ENCODE peak calls at places on chromosomes 1 and 21, in seven cellular contexts. Y is lung, Q is cardiac muscle cell, F is HepG2, O is A673, N is keratinocyte, J is dorsolateral prefrontal cortex. E is an unnamed sample.

GRCh38 chr1:42998381-42998780 is 39.7 kb upstream of the SLC2A1 start:
- DNase-seq in Y (no peak), Q (no peak), F (no peak), O (no peak), N (no peak), J (no peak), E (no peak)

GRCh38 chr1:6249732-6250689 is 6.0 kb downstream of the HES3 start:
- DNase-seq in Y (no peak), Q (no peak), F (peak; percentile 36), O (no peak), N (no peak), J (no peak), E (no peak)

GRCh38 chr1:59714219-59714618 is 100.5 kb upstream of the HOOK1 start:
- DNase-seq in Y (no peak), Q (no peak), F (peak; percentile 83), O (no peak), N (no peak), J (no peak), E (no peak)

GRCh38 chr1:211133393-211133840 is 531 bp downstream of the KCNH1 start:
- DNase-seq in Y (no peak), Q (peak; percentile 38), F (no peak), O (peak; percentile 18), N (no peak), J (peak; percentile 24), E (no peak)

GRCh38 chr21:26098758-26099157 is 71.8 kb downstream of the APP start:
- DNase-seq in Y (no peak), Q (no peak), F (no peak), O (no peak), N (no peak), J (no peak), E (no peak)

GRCh38 chr1:193143285-193143684 is 21.5 kb downstream of the CDC73 start:
- DNase-seq in Y (no peak), Q (peak; percentile 26), F (no peak), O (peak; percentile 33), N (no peak), J (no peak), E (no peak)

GRCh38 chr1:210922666-210923065 is 211.3 kb downstream of the KCNH1 start:
- DNase-seq in Y (no peak), Q (no peak), F (no peak), O (no peak), N (no peak), J (no peak), E (no peak)

GRCh38 chr21:28410264-28410663 is 582.4 kb downstream of the LTN1 start:
- DNase-seq in Y (no peak), Q (no peak), F (no peak), O (no peak), N (no peak), J (no peak), E (no peak)

GRCh38 chr1:24735619-24736375 is 9.4 kb upstream of the CLIC4 start:
- DNase-seq in Y (no peak), Q (no peak), F (no peak), O (peak; percentile 99), N (no peak), J (no peak), E (no peak)

GRCh38 chr1:97202981-97203380 is 481.4 kb downstream of the PTBP2 start:
- DNase-seq in Y (no peak), Q (no peak), F (no peak), O (no peak), N (no peak), J (no peak), E (no peak)
- H3K4me3 ChIP-seq in Y (no peak overlapping the region), Q (no peak overlapping the region), F (no peak overlapping the region), O (no peak overlapping the region), N (no peak overlapping the region), J (no peak overlapping the region), E (no peak overlapping the region)

DNA sequence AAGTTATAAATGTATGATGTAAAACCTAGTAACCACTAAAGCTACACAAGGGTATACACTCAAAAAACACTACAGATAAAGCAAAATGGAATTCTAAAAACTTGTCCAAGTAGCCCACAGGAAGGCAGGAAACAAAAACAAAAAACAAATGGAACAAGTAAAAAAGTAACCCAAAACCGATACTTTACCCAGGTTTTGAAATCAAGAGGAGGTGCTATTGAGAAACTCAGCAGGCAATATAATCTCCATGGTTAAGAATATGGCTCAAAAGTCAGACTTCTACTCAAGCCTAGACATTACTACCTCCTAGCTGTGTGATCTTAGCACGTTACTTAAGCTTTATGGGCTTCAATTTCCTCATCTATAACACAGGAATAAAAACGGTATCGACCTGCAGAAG is 13.3 kb downstream of the RBBP5 start:
- DNase-seq in Y (no peak), Q (no peak), F (no peak), O (no peak), N (no peak), J (no peak), E (no peak)
- H3K27me3 ChIP-seq in Y (no peaks in the 10 kb centered on the region), Q (no peaks in the 10 kb centered on the region), F (no peaks in the 10 kb centered on the region), O (no peaks in the 10 kb centered on the region), N (no peaks in the 10 kb centered on the region), J (no peaks in the 10 kb centered on the region), E (no peaks in the 10 kb centered on the region)

DNA sequence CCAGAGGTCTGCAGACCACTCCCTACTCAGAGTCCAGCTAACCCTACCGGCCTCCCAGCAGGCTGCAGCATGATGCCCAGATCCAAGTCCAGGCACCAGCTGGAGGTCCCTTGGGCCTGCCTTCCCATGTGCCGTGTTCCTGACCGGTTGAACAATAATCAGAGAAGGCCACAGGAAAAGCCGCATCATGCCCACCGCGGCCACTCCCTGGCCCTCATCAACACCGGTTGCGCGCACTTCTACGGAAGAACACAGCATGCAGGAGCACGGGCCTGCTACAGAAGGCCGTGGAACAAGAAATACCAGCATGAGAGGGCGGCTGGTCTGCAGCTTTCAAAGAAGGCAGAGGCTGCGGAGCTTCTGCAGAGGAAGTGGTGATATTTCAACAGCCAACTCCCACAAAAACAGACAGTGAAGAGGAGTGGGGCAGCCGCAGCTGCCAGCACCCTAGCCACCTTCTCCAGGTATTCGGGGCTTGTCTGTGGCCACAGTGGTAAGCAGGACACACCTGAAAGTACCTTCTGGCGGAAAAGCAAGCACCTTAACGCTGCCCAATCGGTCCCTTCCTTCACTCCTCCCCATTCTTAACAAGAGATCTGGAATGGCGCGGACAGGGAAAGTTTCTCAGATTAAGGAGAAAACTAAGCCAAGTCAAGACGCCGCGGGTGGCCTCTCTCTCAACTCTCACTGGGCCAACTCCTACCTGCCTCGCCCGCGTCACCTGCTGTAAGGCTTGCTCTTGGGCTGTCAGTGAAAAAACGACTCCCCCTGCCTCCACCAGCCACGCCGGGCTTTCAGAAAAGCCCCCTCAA is 1.5 kb downstream of the PGBD5 start:
- DNase-seq in Y (no peak), Q (no peak), F (no peak), O (no peak), N (no peak), J (peak; percentile 24), E (no peak)
- H3K4me3 ChIP-seq in Y (no peak overlapping the region), Q (peak overlapping the region; percentile 34), F (no peak overlapping the region), O (no peak overlapping the region), N (peak overlapping the region; percentile 13), J (peak overlapping the region; percentile 75), E (peak overlapping the region; percentile 49)

GRCh38 chr1:204487256-204487615 is 7.4 kb downstream of the PIK3C2B start:
- DNase-seq in Y (no peak), Q (no peak), F (no peak), O (no peak), N (no peak), J (no peak), E (no peak)
- H3K27me3 ChIP-seq in Y (no peaks in the 10 kb centered on the region), Q (no peaks in the 10 kb centered on the region), F (no peaks in the 10 kb centered on the region), O (no peaks in the 10 kb centered on the region), N (no peaks in the 10 kb centered on the region), J (no peaks in the 10 kb centered on the region), E (no peaks in the 10 kb centered on the region)

GRCh38 chr1:150162582-150162861 is 12.8 kb downstream of the PLEKHO1 start:
- DNase-seq in Y (no peak), Q (no peak), F (no peak), O (no peak), N (no peak), J (no peak), E (peak; percentile 16)
- H3K4me3 ChIP-seq in Y (no peak overlapping the region), Q (peak overlapping the region; percentile 7), F (peak overlapping the region; percentile 47), O (peak overlapping the region; percentile 31), N (no peak overlapping the region), J (peak overlapping the region; percentile 29), E (no peak overlapping the region)

GRCh38 chr21:43271452-43272020 is 102.7 kb downstream of the CRYAA start:
- DNase-seq in Y (no peak), Q (no peak), F (no peak), O (no peak), N (no peak), J (no peak), E (no peak)
- H3K27me3 ChIP-seq in Y (no peaks in the 10 kb centered on the region), Q (no peaks in the 10 kb centered on the region), F (peaks cover 43% of the 10 kb centered on the region), O (no peaks in the 10 kb centered on the region), N (peaks cover 36% of the 10 kb centered on the region), J (no peaks in the 10 kb centered on the region), E (no peaks in the 10 kb centered on the region)